ENCODE peak calls at places on chromosomes 3 and 15, in six cellular contexts. M is AG04450; P is ovary; H is H9; G is CD8-positive, alpha-beta T cell; W is left ventricle myocardium inferior. E is an unnamed sample. For H3K27me3, the result is how much of the 10 kb centered on the place peaks cover.

GRCh38 chr3:107604057-107604802 is 81.5 kb downstream of the BBX start:
- DNase-seq in P (no peak), H (no peak), M (peak), G (no peak), W (no peak), E (no peak)

GRCh38 chr15:29896062-29896461 is 73.8 kb upstream of the TJP1 start:
- DNase-seq in G (no peak), M (no peak), H (no peak), P (no peak), W (no peak), E (no peak)

GRCh38 chr3:99191186-99191585 is 289.7 kb upstream of the DCBLD2 start:
- DNase-seq in P (no peak), M (no peak), G (no peak), H (no peak), W (no peak), E (no peak)

GRCh38 chr15:93274276-93274675 is 185.3 kb upstream of the RGMA start:
- DNase-seq in M (no peak), W (no peak), P (no peak), G (no peak), H (no peak), E (no peak)

GRCh38 chr3:38276081-38276916 is 5.8 kb upstream of the SLC22A14 start:
- DNase-seq in H (no peak), G (no peak), M (no peak), P (no peak), W (no peak), E (no peak)

GRCh38 chr15:86830304-86830703 is 750.6 kb downstream of the AGBL1 start:
- DNase-seq in H (no peak), G (no peak), M (no peak), P (no peak), W (no peak), E (no peak)

GRCh38 chr3:186311431-186311830 is 50.6 kb downstream of the DGKG start:
- DNase-seq in W (no peak), M (no peak), G (no peak), H (no peak), P (no peak), E (no peak)

GRCh38 chr3:61483997-61484396 is 77.4 kb upstream of the PTPRG start:
- DNase-seq in G (no peak), P (no peak), M (no peak), W (no peak), H (no peak), E (no peak)

GRCh38 chr3:31038086-31038737 is 143.8 kb upstream of the GADL1 start:
- DNase-seq in W (no peak), H (no peak), G (no peak), P (no peak), M (no peak), E (no peak)

GRCh38 chr15:78358114-78358513 is 18.0 kb downstream of the CRABP1 start:
- DNase-seq in M (no peak), H (peak), P (no peak), W (no peak), G (no peak), E (no peak)

GRCh38 chr15:101118615-101119014 is 133.2 kb downstream of the CHSY1 start:
- DNase-seq in M (no peak), H (peak), G (no peak), P (no peak), W (no peak), E (no peak)

GRCh38 chr15:69537085-69537484 is 84.5 kb downstream of the RPLP1 start:
- DNase-seq in G (no peak), M (no peak), W (no peak), P (no peak), H (peak), E (no peak)

GRCh38 chr15:70356919-70357318 is 259.2 kb upstream of the TLE3 start:
- DNase-seq in M (no peak), G (no peak), P (no peak), W (no peak), H (no peak), E (no peak)

GRCh38 chr15:99106417-99107220 is 1.7 kb downstream of the SYNM start:
- DNase-seq in W (peak), P (no peak), M (peak), H (no peak), G (peak), E (peak)

GRCh38 chr3:98602078-98602678 is 8.8 kb upstream of the CPOX start:
- DNase-seq in G (no peak), P (no peak), W (no peak), M (peak), H (peak), E (no peak)

GRCh38 chr15:74603789-74604705 is 11.6 kb upstream of the CLK3 start:
- DNase-seq in P (no peak), M (no peak), W (no peak), H (no peak), G (no peak), E (no peak)

GRCh38 chr3:153756816-153757215 is 364.4 kb upstream of the ARHGEF26 start:
- DNase-seq in W (no peak), H (no peak), G (no peak), P (no peak), M (no peak), E (no peak)

GRCh38 chr3:21392521-21392920 is 358.5 kb downstream of the ZNF385D start:
- DNase-seq in M (no peak), P (no peak), W (no peak), H (no peak), G (no peak), E (no peak)

GRCh38 chr3:50371133-50371670 is 11.9 kb upstream of the TMEM115 start:
- DNase-seq in M (no peak), H (no peak), P (no peak), W (no peak), G (no peak), E (no peak)

GRCh38 chr3:46188708-46189107 is 19.4 kb downstream of the CCR1 start:
- DNase-seq in M (no peak), P (no peak), G (no peak), W (no peak), H (no peak), E (no peak)

GRCh38 chr3:121411554-121411953 is 134.2 kb downstream of the POLQ start:
- DNase-seq in M (no peak), H (no peak), G (no peak), P (no peak), W (no peak), E (no peak)

GRCh38 chr15:38768970-38769369 is 204.4 kb upstream of the RASGRP1 start:
- DNase-seq in P (peak), W (no peak), G (no peak), H (peak), M (peak), E (peak)

GRCh38 chr3:160941885-160942494 is 163.2 kb downstream of the B3GALNT1 start:
- DNase-seq in M (peak), G (peak), W (no peak), P (peak), H (peak), E (peak)

GRCh38 chr3:126971891-126972351 is 11.0 kb upstream of the PLXNA1 start:
- DNase-seq in M (no peak), G (peak), P (no peak), W (peak), H (peak), E (peak)

GRCh38 chr3:13718437-13718836 is 161.4 kb downstream of the WNT7A start:
- DNase-seq in H (peak), P (peak), G (no peak), M (no peak), W (no peak), E (no peak)

GRCh38 chr3:71075481-71075880 is 508.0 kb downstream of the FOXP1 start:
- DNase-seq in P (no peak), H (no peak), W (no peak), M (no peak), G (no peak), E (no peak)

GRCh38 chr15:39888809-39889208 is 31.3 kb downstream of the GPR176 start:
- DNase-seq in M (no peak), H (no peak), W (no peak), P (no peak), G (no peak), E (no peak)

GRCh38 chr3:9690451-9691450 is 12.9 kb upstream of the CPNE9 start:
- DNase-seq in P (no peak), W (no peak), M (no peak), H (no peak), G (no peak), E (no peak)

GRCh38 chr3:177528306-177529070 is 331.2 kb upstream of the TBL1XR1 start:
- DNase-seq in P (no peak), G (no peak), W (no peak), H (no peak), M (no peak), E (no peak)

GRCh38 chr3:65033577-65033976 is 345.8 kb upstream of the ADAMTS9 start:
- DNase-seq in M (no peak), G (no peak), P (no peak), H (no peak), W (no peak), E (no peak)

GRCh38 chr15:39509941-39510845 is 70.7 kb upstream of the THBS1 start:
- DNase-seq in P (no peak), W (peak), M (no peak), G (no peak), H (no peak), E (peak)

GRCh38 chr3:20077054-20077453 is 36.8 kb downstream of the KAT2B start:
- DNase-seq in W (no peak), M (no peak), G (no peak), P (no peak), H (no peak), E (no peak)

GRCh38 chr3:94043285-94043684 is 14.9 kb upstream of the STX19 start:
- DNase-seq in M (no peak), G (no peak), H (no peak), P (no peak), W (no peak), E (no peak)

GRCh38 chr3:94046533-94046932 is 16.2 kb downstream of the DHFR2 start:
- DNase-seq in P (no peak), M (no peak), G (no peak), H (no peak), W (no peak), E (no peak)

GRCh38 chr3:94050546-94050945 is 12.2 kb downstream of the DHFR2 start:
- DNase-seq in G (no peak), H (no peak), W (no peak), M (no peak), P (no peak), E (no peak)

DNA sequence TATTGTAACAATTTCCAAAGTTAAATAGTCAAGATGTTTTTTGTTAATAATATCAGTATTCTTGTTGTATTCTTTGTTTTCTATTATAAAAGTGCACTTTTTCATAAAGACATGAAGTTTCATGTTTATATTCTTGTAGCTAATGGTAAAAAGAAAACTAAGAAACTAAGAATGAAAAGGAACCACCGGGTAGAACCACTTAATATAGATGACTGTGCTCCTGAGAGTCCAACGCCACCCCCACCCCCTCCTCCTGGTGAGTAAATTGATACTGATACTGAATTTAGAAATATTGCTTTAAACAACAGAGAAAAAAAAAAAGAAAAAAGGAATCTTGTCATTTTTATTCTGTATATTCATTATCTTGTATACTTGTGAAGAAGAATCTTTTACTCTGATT is 13.4 kb downstream of the DHFR2 start:
- DNase-seq in G (no peak), H (no peak), W (no peak), P (no peak), M (no peak), E (no peak)
- H3K27me3 ChIP-seq in G (under half), H (under half), W (under half), P (under half), M (under half), E (under half)

GRCh38 chr15:31179683-31180082 is 78.2 kb upstream of the TRPM1 start:
- DNase-seq in M (no peak), G (no peak), P (no peak), W (no peak), H (peak), E (no peak)
- TF ChIP-seq CTCF in M (peak), G (no peak), P (no peak), W (no peak), H (peak), E (no peak)

GRCh38 chr15:73367624-73368300 is 996 bp downstream of the HCN4 start:
- DNase-seq in M (no peak), W (no peak), P (no peak), H (no peak), G (no peak), E (no peak)

GRCh38 chr15:73368301-73369072 is at the start of gene HCN4:
- DNase-seq in P (no peak), H (peak), G (no peak), M (no peak), W (peak), E (no peak)

GRCh38 chr15:73371812-73372211 is 3.1 kb upstream of the HCN4 start:
- DNase-seq in P (no peak), W (no peak), G (no peak), H (no peak), M (no peak), E (no peak)

GRCh38 chr15:73369073-73369694 is 426 bp upstream of the HCN4 start:
- DNase-seq in G (no peak), H (no peak), W (no peak), P (no peak), M (no peak), E (no peak)

GRCh38 chr15:73370151-73370550 is 1.4 kb upstream of the HCN4 start:
- DNase-seq in H (no peak), M (no peak), W (no peak), G (no peak), P (no peak), E (no peak)
- H3K27me3 ChIP-seq in H (under half), M (under half), W (half or more), G (under half), P (under half), E (under half)

DNA sequence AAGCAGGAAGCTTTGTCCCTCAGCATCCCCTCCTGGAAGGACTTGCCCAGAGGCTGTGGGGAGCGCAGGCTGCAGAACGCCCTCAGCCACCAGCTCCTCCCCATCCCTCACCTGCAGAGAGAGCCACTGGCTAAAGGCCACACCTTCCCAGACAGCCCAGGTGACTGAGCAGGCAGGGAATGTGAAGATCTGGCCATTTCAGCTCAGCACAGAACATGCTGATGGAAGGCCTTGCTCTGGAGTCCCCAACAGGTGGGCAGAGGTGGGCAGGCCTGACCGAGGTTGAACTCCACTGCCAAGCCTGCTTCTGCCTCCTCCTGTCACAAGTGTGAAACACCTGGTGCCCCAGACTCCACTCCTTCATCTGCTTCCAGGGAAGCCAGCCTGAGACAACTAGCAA is 50.7 kb upstream of the SEC61A1 start:
- DNase-seq in H (peak), G (no peak), M (no peak), P (no peak), W (no peak), E (no peak)
- TF ChIP-seq CTCF in H (no peak), G (no peak), M (no peak), P (no peak), W (no peak), E (no peak)

GRCh38 chr3:41794748-41795589 is 166.9 kb downstream of the ULK4 start:
- DNase-seq in W (no peak), M (no peak), P (no peak), G (no peak), H (no peak), E (no peak)

DNA sequence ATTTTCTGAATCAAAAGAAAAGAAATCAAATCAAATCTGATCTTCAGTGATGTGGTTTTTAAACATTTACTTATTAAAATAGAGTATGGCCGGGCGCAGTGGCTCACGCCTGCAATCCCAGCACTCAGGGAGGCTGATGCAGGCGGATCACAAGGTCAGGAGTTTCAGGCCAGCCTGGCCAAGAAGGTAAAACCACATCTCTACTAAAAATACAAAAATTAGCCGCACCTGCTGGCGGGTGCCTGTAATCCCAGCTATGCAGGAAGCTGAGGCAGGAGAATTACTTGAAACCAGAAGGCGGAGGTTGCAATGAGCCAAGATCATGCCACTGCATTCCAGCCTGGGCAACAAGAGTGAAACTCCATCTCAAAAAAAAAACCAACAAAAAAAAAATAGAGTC is 169.1 kb downstream of the ULK4 start:
- DNase-seq in P (no peak), G (no peak), W (no peak), M (no peak), H (no peak), E (no peak)
- H3K27me3 ChIP-seq in P (under half), G (under half), W (under half), M (under half), H (under half), E (under half)

DNA sequence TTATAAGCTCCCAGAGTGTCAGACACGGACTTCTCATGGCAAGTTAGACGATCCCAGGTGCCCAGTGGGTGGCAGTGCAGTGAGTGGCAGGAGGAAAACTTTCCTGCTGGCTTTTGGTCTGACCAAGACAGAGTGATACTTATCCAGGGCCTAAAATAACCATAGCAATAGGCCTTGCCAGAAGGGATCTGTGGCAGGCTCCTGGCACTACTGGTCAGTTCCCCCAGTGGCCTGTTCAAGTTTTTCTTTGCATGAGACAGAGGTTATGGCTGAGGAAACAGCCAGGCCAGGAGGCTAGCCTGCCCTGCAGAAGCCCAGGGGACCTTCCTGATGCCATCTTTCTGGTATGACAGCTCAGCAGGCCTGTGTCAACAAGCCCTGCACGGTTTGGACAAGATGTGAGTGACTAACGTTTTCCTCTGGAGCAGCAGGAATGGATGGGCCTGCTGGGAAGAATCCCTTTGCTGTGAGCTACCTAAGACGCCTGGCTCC is 17.9 kb downstream of the SCG5 start:
- DNase-seq in M (no peak), W (no peak), P (no peak), G (no peak), H (no peak), E (peak)
- TF ChIP-seq CTCF in M (no peak), W (peak), P (no peak), G (no peak), H (no peak), E (no peak)

DNA sequence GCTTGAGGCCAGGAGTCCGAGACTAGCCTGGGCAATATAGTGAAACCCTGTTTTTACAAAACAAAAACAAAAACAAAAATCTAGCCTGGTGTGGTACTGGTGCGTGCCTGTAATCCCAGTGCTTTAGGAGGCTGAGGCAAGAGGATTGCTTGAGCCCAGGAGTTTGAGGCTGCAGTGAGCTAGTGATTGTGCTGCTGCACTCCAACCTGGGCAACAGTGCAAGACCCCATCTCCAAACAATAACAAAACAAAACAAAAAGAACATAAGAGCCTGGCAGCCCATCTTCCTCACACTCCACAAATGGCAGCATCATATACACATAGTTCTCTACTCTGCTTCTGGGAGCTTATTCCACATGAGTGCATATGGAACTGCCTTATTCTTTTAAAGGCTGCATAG is 2.2 kb upstream of the TRH start:
- DNase-seq in H (no peak), P (no peak), G (no peak), M (no peak), W (no peak), E (no peak)
- H3K27me3 ChIP-seq in H (half or more), P (under half), G (under half), M (half or more), W (half or more), E (under half)

GRCh38 chr15:61621146-61621545 is 392.0 kb upstream of the RORA start:
- DNase-seq in M (no peak), P (no peak), G (no peak), H (peak), W (no peak), E (peak)
- TF ChIP-seq CTCF in M (peak), P (no peak), G (peak), H (peak), W (peak), E (peak)

GRCh38 chr3:128482175-128482856 is 10.7 kb downstream of the GATA2 start:
- DNase-seq in W (no peak), M (no peak), H (no peak), P (no peak), G (no peak), E (peak)
- H3K27me3 ChIP-seq in W (half or more), M (under half), H (half or more), P (under half), G (under half), E (half or more)

E was measured in psoas muscle.